ENCODE peak calls at places on chromosomes 6 and 20, in seven cellular contexts. R is thoracic aorta; U is fibroblast of lung; J is dorsolateral prefrontal cortex; H is endothelial cell of umbilical vein; L is CD4-positive, alpha-beta T cell; O is MM.1S. K is an unnamed sample.

GRCh38 chr6:85574932-85575598 is 18.6 kb downstream of the SNX14 start:
- DNase-seq in R (no peak), U (peak), J (no peak), H (peak), L (no peak), O (no peak), K (peak)

GRCh38 chr6:130928158-130928917 is 101.1 kb downstream of the SMLR1 start:
- DNase-seq in R (no peak), U (no peak), J (no peak), H (no peak), L (no peak), O (no peak), K (no peak)

GRCh38 chr20:38631155-38632022 is 29.8 kb downstream of the ARHGAP40 start:
- DNase-seq in R (no peak), U (peak), J (no peak), H (no peak), L (no peak), O (no peak), K (no peak)

GRCh38 chr6:119620846-119621570 is 271.4 kb upstream of the MAN1A1 start:
- DNase-seq in R (no peak), U (peak), J (no peak), H (no peak), L (no peak), O (no peak), K (peak)

GRCh38 chr6:155103816-155104366 is 108.8 kb downstream of the TIAM2 start:
- DNase-seq in R (no peak), U (peak), J (no peak), H (no peak), L (no peak), O (no peak), K (no peak)

GRCh38 chr6:113695506-113695905 is 161.6 kb upstream of the MARCKS start:
- DNase-seq in R (no peak), U (peak), J (no peak), H (no peak), L (no peak), O (no peak), K (no peak)

GRCh38 chr20:4181956-4182945 is 166.9 kb upstream of the RNF24 start:
- DNase-seq in R (no peak), U (no peak), J (no peak), H (no peak), L (no peak), O (no peak), K (no peak)

GRCh38 chr20:32743237-32744112 is at the start of gene COMMD7:
- DNase-seq in R (no peak), U (peak), J (peak), H (peak), L (peak), O (peak), K (no peak)

GRCh38 chr6:44122821-44123220 is 4.4 kb downstream of the MRPL14 start:
- DNase-seq in R (no peak), U (peak), J (no peak), H (peak), L (no peak), O (peak), K (no peak)

GRCh38 chr20:43832096-43832816 is 82.4 kb upstream of the TOX2 start:
- DNase-seq in R (no peak), U (no peak), J (no peak), H (no peak), L (no peak), O (no peak), K (no peak)

GRCh38 chr20:41072919-41073318 is 44.3 kb downstream of the TOP1 start:
- DNase-seq in R (no peak), U (no peak), J (no peak), H (peak), L (no peak), O (no peak), K (no peak)

GRCh38 chr6:1789092-1789491 is 179.4 kb downstream of the FOXC1 start:
- DNase-seq in R (no peak), U (peak), J (no peak), H (peak), L (no peak), O (no peak), K (no peak)

GRCh38 chr6:32108094-32108627 is 977 bp downstream of the TNXB start:
- DNase-seq in R (no peak), U (no peak), J (no peak), H (no peak), L (no peak), O (no peak), K (peak)

GRCh38 chr6:14910692-14911547 is 334.9 kb upstream of the JARID2 start:
- DNase-seq in R (no peak), U (no peak), J (no peak), H (no peak), L (no peak), O (no peak), K (no peak)

DNA sequence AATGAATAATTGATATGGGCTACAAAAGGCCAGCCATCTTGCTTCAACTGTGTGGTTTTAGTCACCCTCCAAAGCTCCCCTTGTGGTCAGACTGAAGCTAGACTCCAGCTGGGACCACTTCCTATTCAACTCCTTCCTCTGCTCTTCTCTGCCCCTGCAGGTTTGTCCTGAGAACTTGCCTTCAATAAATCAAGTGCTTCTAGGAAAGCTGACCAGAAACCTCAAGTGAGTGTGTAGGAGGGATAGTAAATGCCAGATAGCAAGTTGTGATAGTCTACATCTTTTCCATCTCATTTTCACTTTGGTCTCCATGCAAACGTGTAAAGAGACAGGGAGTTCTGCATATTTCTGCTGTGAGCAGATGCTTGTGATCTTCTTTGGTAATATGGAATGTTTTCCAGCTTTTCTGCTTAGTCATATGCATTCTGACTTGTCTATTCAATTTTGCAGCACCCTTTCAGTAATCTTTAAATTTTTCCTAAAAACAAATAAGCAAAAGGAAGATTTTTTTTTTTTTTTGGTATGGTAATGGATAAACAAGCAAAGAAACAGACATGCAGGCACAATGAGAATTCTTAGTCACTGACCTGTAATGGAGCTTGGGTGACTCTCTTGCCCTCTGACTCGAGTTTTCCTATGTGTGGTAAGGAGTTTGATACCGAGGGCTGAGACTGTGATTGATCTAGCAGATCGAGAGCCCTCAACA is 201.3 kb upstream of the BTBD3 start:
- DNase-seq in R (no peak), U (peak), J (no peak), H (peak), L (no peak), O (no peak), K (peak)
- TF ChIP-seq CTCF in R (no peak), U (peak), J (peak), H (peak), L (no peak), O (peak), K (peak)

GRCh38 chr6:35451354-35452185 is 568 bp upstream of the FANCE start:
- DNase-seq in R (no peak), U (no peak), J (no peak), H (peak), L (no peak), O (no peak), K (no peak)
- H3K27ac ChIP-seq in R (peak), U (no peak), J (no peak), H (no peak), L (peak), O (no peak), K (peak)

GRCh38 chr6:93424303-93425064 is 5.1 kb upstream of the EPHA7 start:
- DNase-seq in R (no peak), U (no peak), J (no peak), H (peak), L (no peak), O (peak), K (no peak)
- TF ChIP-seq CTCF in R (peak), U (peak), J (peak), H (peak), L (no peak), O (peak), K (no peak)

GRCh38 chr20:61324906-61325305 is 72.8 kb downstream of the CDH4 start:
- DNase-seq in R (no peak), U (no peak), J (no peak), H (no peak), L (no peak), O (no peak), K (no peak)

GRCh38 chr20:61317966-61318520 is 66.0 kb downstream of the CDH4 start:
- DNase-seq in R (no peak), U (no peak), J (no peak), H (no peak), L (no peak), O (no peak), K (no peak)

GRCh38 chr20:61322151-61322860 is 70.2 kb downstream of the CDH4 start:
- DNase-seq in R (no peak), U (no peak), J (no peak), H (no peak), L (no peak), O (no peak), K (no peak)

GRCh38 chr20:61320617-61321200 is 68.6 kb downstream of the CDH4 start:
- DNase-seq in R (no peak), U (no peak), J (no peak), H (no peak), L (no peak), O (no peak), K (no peak)

DNA sequence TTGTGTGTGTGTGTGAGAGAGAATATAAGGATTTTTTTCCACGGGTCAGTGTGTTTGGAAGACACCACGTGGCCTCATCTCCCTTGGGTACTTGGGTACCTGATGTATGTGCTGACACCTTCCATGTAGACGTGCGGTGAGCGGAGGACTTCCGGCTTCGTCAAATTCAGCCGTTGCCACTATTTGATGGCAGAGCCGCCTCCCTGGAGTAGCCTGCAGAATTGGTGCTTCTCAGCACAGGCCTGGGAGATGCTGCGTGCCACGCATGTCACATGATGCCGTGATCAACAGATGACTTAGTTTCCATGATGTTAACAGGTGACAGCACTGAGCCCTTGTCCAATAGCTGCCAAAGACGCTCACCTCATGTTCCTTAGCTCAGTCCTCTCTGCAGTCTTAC is 69.4 kb downstream of the CDH4 start:
- DNase-seq in R (no peak), U (no peak), J (no peak), H (no peak), L (no peak), O (no peak), K (no peak)
- H3K27ac ChIP-seq in R (no peak), U (no peak), J (no peak), H (no peak), L (no peak), O (no peak), K (no peak)

GRCh38 chr20:54477556-54477955 is 2.2 kb downstream of the DOK5 start:
- DNase-seq in R (no peak), U (peak), J (no peak), H (no peak), L (no peak), O (no peak), K (no peak)

GRCh38 chr20:54476336-54476928 is 1.0 kb downstream of the DOK5 start:
- DNase-seq in R (no peak), U (no peak), J (no peak), H (no peak), L (no peak), O (no peak), K (no peak)

GRCh38 chr20:54481442-54481841 is 6.0 kb downstream of the DOK5 start:
- DNase-seq in R (no peak), U (no peak), J (no peak), H (no peak), L (no peak), O (no peak), K (no peak)

GRCh38 chr20:54477134-54477533 is 1.7 kb downstream of the DOK5 start:
- DNase-seq in R (no peak), U (no peak), J (no peak), H (no peak), L (no peak), O (no peak), K (no peak)

GRCh38 chr20:54479138-54479906 is 3.9 kb downstream of the DOK5 start:
- DNase-seq in R (no peak), U (peak), J (no peak), H (no peak), L (no peak), O (no peak), K (no peak)
- TF ChIP-seq CTCF in R (no peak), U (peak), J (peak), H (peak), L (no peak), O (no peak), K (no peak)

GRCh38 chr20:51312480-51312783 is 230.1 kb downstream of the NFATC2 start:
- DNase-seq in R (no peak), U (no peak), J (no peak), H (no peak), L (no peak), O (no peak), K (no peak)

GRCh38 chr20:51311636-51312479 is 230.7 kb downstream of the NFATC2 start:
- DNase-seq in R (no peak), U (peak), J (no peak), H (no peak), L (no peak), O (no peak), K (peak)

GRCh38 chr20:51313275-51313898 is 229.1 kb downstream of the NFATC2 start:
- DNase-seq in R (no peak), U (peak), J (no peak), H (peak), L (no peak), O (no peak), K (no peak)

GRCh38 chr20:51318058-51318960 is 224.2 kb downstream of the NFATC2 start:
- DNase-seq in R (no peak), U (no peak), J (no peak), H (peak), L (peak), O (no peak), K (peak)

GRCh38 chr20:51315390-51315789 is 227.1 kb downstream of the NFATC2 start:
- DNase-seq in R (no peak), U (peak), J (no peak), H (no peak), L (no peak), O (no peak), K (no peak)
- H3K27ac ChIP-seq in R (no peak), U (no peak), J (no peak), H (no peak), L (no peak), O (no peak), K (no peak)

GRCh38 chr20:2524435-2525272 is 11.7 kb upstream of the TMC2 start:
- DNase-seq in R (peak), U (peak), J (peak), H (peak), L (peak), O (peak), K (peak)
- TF ChIP-seq CTCF in R (peak), U (peak), J (peak), H (peak), L (peak), O (peak), K (peak)

GRCh38 chr20:19875746-19876145 is 117.7 kb downstream of the RIN2 start:
- DNase-seq in R (no peak), U (no peak), J (no peak), H (no peak), L (no peak), O (no peak), K (no peak)
- H3K27ac ChIP-seq in R (peak), U (no peak), J (no peak), H (no peak), L (no peak), O (no peak), K (peak)

DNA sequence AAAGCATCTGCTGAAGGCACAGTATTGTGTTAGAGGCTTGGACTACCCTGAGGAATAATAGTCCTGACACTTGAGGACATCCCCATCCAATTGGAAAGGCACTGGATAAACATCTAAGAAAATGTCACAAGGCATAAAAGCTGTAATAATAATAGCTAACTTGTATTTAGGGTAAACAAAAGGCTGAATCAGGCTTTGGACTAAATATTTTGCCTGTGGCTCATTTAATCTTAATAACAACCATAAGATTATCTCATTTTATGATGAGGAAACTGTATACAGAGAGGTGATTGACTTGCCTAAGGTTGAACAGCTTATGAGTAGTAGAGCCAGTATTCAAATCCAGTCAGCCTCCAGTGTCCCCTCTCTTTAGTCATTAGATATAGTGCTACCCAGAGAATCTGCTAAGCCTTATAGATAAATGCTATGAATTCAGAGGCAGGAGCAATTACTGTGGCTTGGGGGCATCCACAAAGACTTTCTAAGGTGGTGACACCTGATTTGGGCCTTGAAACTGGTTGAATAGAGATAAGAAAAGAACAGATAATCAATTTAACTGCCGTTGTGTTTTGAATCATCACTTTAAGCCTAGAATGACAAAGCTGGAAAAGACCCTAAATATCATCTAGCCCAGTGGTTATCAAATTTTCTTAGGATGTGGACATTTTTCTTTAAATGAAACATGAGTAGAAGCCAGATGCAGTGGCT is 7.5 kb upstream of the ZSWIM1 start:
- DNase-seq in R (no peak), U (no peak), J (no peak), H (no peak), L (no peak), O (no peak), K (no peak)
- TF ChIP-seq CTCF in R (no peak), U (no peak), J (no peak), H (no peak), L (no peak), O (no peak), K (no peak)

GRCh38 chr20:17895641-17896246 is 72.8 kb downstream of the SNX5 start:
- DNase-seq in R (peak), U (peak), J (peak), H (peak), L (no peak), O (no peak), K (no peak)

GRCh38 chr20:17898548-17898994 is 70.0 kb downstream of the SNX5 start:
- DNase-seq in R (peak), U (peak), J (peak), H (peak), L (peak), O (peak), K (peak)

GRCh38 chr20:17897566-17898307 is 70.9 kb downstream of the SNX5 start:
- DNase-seq in R (no peak), U (no peak), J (no peak), H (no peak), L (no peak), O (no peak), K (no peak)

GRCh38 chr20:17896247-17896723 is 72.3 kb downstream of the SNX5 start:
- DNase-seq in R (no peak), U (no peak), J (no peak), H (peak), L (no peak), O (no peak), K (no peak)

GRCh38 chr20:17896771-17897369 is 71.7 kb downstream of the SNX5 start:
- DNase-seq in R (no peak), U (no peak), J (no peak), H (no peak), L (no peak), O (peak), K (no peak)
- H3K27ac ChIP-seq in R (no peak), U (no peak), J (no peak), H (peak), L (no peak), O (peak), K (no peak)